ENCODE peak calls at places on chromosomes 3 and 15, in nine cellular contexts. One of them, this sample, is unnamed.

GRCh38 chr3:127072221-127072771 is 89.4 kb downstream of the PLXNA1 start:
- DNase-seq in Panc1: no peak
- DNase-seq in AG09309: no peak
- DNase-seq in brain microvascular endothelial cell: no peak
- DNase-seq in hepatocyte: no peak
- DNase-seq in mesendoderm: no peak
- DNase-seq in cardiac fibroblast: no peak
- DNase-seq in foreskin fibroblast: no peak
- DNase-seq in left ventricle myocardium inferior: no peak
- DNase-seq in this sample: no peak

GRCh38 chr3:46927718-46928073 is 48.8 kb downstream of the CCDC12 start:
- DNase-seq in Panc1: no peak
- DNase-seq in AG09309: no peak
- DNase-seq in brain microvascular endothelial cell: no peak
- DNase-seq in hepatocyte: no peak
- DNase-seq in mesendoderm: no peak
- DNase-seq in cardiac fibroblast: no peak
- DNase-seq in foreskin fibroblast: no peak
- DNase-seq in left ventricle myocardium inferior: no peak
- DNase-seq in this sample: no peak

GRCh38 chr3:58005662-58006061 is 2.6 kb upstream of the FLNB start:
- DNase-seq in Panc1: no peak
- DNase-seq in AG09309: peak; percentile 57
- DNase-seq in brain microvascular endothelial cell: peak; percentile 66
- DNase-seq in hepatocyte: peak; percentile 59
- DNase-seq in mesendoderm: peak; percentile 95
- DNase-seq in cardiac fibroblast: peak; percentile 65
- DNase-seq in foreskin fibroblast: peak; percentile 91
- DNase-seq in left ventricle myocardium inferior: no peak
- DNase-seq in this sample: no peak

GRCh38 chr3:129040579-129041300 is 19.8 kb upstream of the GP9 start:
- DNase-seq in Panc1: no peak
- DNase-seq in AG09309: no peak
- DNase-seq in brain microvascular endothelial cell: no peak
- DNase-seq in hepatocyte: no peak
- DNase-seq in mesendoderm: peak; percentile 40
- DNase-seq in cardiac fibroblast: no peak
- DNase-seq in foreskin fibroblast: no peak
- DNase-seq in left ventricle myocardium inferior: no peak
- DNase-seq in this sample: no peak

GRCh38 chr3:120093119-120093922 is 926 bp downstream of the GSK3B start:
- DNase-seq in Panc1: no peak
- DNase-seq in AG09309: peak; percentile 53
- DNase-seq in brain microvascular endothelial cell: no peak
- DNase-seq in hepatocyte: peak; percentile 92
- DNase-seq in mesendoderm: peak; percentile 94
- DNase-seq in cardiac fibroblast: peak; percentile 92
- DNase-seq in foreskin fibroblast: peak; percentile 82
- DNase-seq in left ventricle myocardium inferior: no peak
- DNase-seq in this sample: peak; percentile 92

GRCh38 chr3:50186096-50186495 is 5.3 kb upstream of the GNAT1 start:
- DNase-seq in Panc1: no peak
- DNase-seq in AG09309: no peak
- DNase-seq in brain microvascular endothelial cell: no peak
- DNase-seq in hepatocyte: no peak
- DNase-seq in mesendoderm: no peak
- DNase-seq in cardiac fibroblast: no peak
- DNase-seq in foreskin fibroblast: no peak
- DNase-seq in left ventricle myocardium inferior: no peak
- DNase-seq in this sample: no peak

GRCh38 chr15:36109943-36110658 is 469.3 kb upstream of the CDIN1 start:
- DNase-seq in Panc1: no peak
- DNase-seq in AG09309: peak; percentile 10
- DNase-seq in brain microvascular endothelial cell: peak; percentile 30
- DNase-seq in hepatocyte: no peak
- DNase-seq in mesendoderm: no peak
- DNase-seq in cardiac fibroblast: peak; percentile 44
- DNase-seq in foreskin fibroblast: peak; percentile 63
- DNase-seq in left ventricle myocardium inferior: no peak
- DNase-seq in this sample: peak; percentile 53

GRCh38 chr3:113753376-113753985 is 6.6 kb downstream of the ATP6V1A start:
- DNase-seq in Panc1: no peak
- DNase-seq in AG09309: no peak
- DNase-seq in brain microvascular endothelial cell: no peak
- DNase-seq in hepatocyte: no peak
- DNase-seq in mesendoderm: peak; percentile 74
- DNase-seq in cardiac fibroblast: no peak
- DNase-seq in foreskin fibroblast: no peak
- DNase-seq in left ventricle myocardium inferior: no peak
- DNase-seq in this sample: no peak

GRCh38 chr3:128547368-128547987 is 54.5 kb upstream of the GATA2 start:
- DNase-seq in Panc1: no peak
- DNase-seq in AG09309: no peak
- DNase-seq in brain microvascular endothelial cell: peak; percentile 45
- DNase-seq in hepatocyte: peak; percentile 39
- DNase-seq in mesendoderm: peak; percentile 48
- DNase-seq in cardiac fibroblast: peak; percentile 60
- DNase-seq in foreskin fibroblast: peak; percentile 55
- DNase-seq in left ventricle myocardium inferior: no peak
- DNase-seq in this sample: peak; percentile 53

GRCh38 chr3:149152420-149152819 is 23.0 kb downstream of the HPS3 start:
- DNase-seq in Panc1: no peak
- DNase-seq in AG09309: no peak
- DNase-seq in brain microvascular endothelial cell: peak; percentile 59
- DNase-seq in hepatocyte: no peak
- DNase-seq in mesendoderm: peak; percentile 62
- DNase-seq in cardiac fibroblast: peak; percentile 26
- DNase-seq in foreskin fibroblast: peak; percentile 51
- DNase-seq in left ventricle myocardium inferior: no peak
- DNase-seq in this sample: peak; percentile 92

GRCh38 chr3:52834871-52835501 is at the start of gene MUSTN1:
- DNase-seq in Panc1: no peak
- DNase-seq in AG09309: no peak
- DNase-seq in brain microvascular endothelial cell: no peak
- DNase-seq in hepatocyte: peak; percentile 40
- DNase-seq in mesendoderm: no peak
- DNase-seq in cardiac fibroblast: peak; percentile 39
- DNase-seq in foreskin fibroblast: peak; percentile 23
- DNase-seq in left ventricle myocardium inferior: peak; percentile 28
- DNase-seq in this sample: peak; percentile 55

GRCh38 chr3:183548262-183548769 is 7.2 kb downstream of the KLHL6 start:
- DNase-seq in Panc1: no peak
- DNase-seq in AG09309: peak; percentile 24
- DNase-seq in brain microvascular endothelial cell: peak; percentile 96
- DNase-seq in hepatocyte: peak; percentile 84
- DNase-seq in mesendoderm: peak; percentile 98
- DNase-seq in cardiac fibroblast: peak; percentile 66
- DNase-seq in foreskin fibroblast: peak; percentile 21
- DNase-seq in left ventricle myocardium inferior: no peak
- DNase-seq in this sample: peak; percentile 91

GRCh38 chr3:196969660-196970546 is 1.3 kb upstream of the PIGZ start:
- DNase-seq in Panc1: no peak
- DNase-seq in AG09309: no peak
- DNase-seq in brain microvascular endothelial cell: no peak
- DNase-seq in hepatocyte: peak; percentile 86
- DNase-seq in mesendoderm: peak; percentile 55
- DNase-seq in cardiac fibroblast: peak; percentile 63
- DNase-seq in foreskin fibroblast: peak; percentile 40
- DNase-seq in left ventricle myocardium inferior: peak; percentile 60
- DNase-seq in this sample: peak; percentile 44

GRCh38 chr3:112653209-112653871 is 12.4 kb upstream of the CCDC80 start:
- DNase-seq in Panc1: no peak
- DNase-seq in AG09309: peak; percentile 97
- DNase-seq in brain microvascular endothelial cell: peak; percentile 97
- DNase-seq in hepatocyte: peak; percentile 42
- DNase-seq in mesendoderm: no peak
- DNase-seq in cardiac fibroblast: peak; percentile 86
- DNase-seq in foreskin fibroblast: peak; percentile 97
- DNase-seq in left ventricle myocardium inferior: no peak
- DNase-seq in this sample: peak; percentile 97

GRCh38 chr3:13881536-13882410 is 1.9 kb upstream of the WNT7A start:
- DNase-seq in Panc1: no peak
- DNase-seq in AG09309: no peak
- DNase-seq in brain microvascular endothelial cell: no peak
- DNase-seq in hepatocyte: no peak
- DNase-seq in mesendoderm: no peak
- DNase-seq in cardiac fibroblast: no peak
- DNase-seq in foreskin fibroblast: no peak
- DNase-seq in left ventricle myocardium inferior: no peak
- DNase-seq in this sample: no peak

GRCh38 chr15:74314897-74315438 is 52.5 kb downstream of the CYP11A1 start:
- DNase-seq in Panc1: no peak
- DNase-seq in AG09309: no peak
- DNase-seq in brain microvascular endothelial cell: no peak
- DNase-seq in hepatocyte: no peak
- DNase-seq in mesendoderm: no peak
- DNase-seq in cardiac fibroblast: no peak
- DNase-seq in foreskin fibroblast: no peak
- DNase-seq in left ventricle myocardium inferior: peak; percentile 29
- DNase-seq in this sample: peak; percentile 13

GRCh38 chr3:44968447-44968858 is 7.5 kb downstream of the ZDHHC3 start:
- DNase-seq in Panc1: no peak
- DNase-seq in AG09309: no peak
- DNase-seq in brain microvascular endothelial cell: no peak
- DNase-seq in hepatocyte: no peak
- DNase-seq in mesendoderm: no peak
- DNase-seq in cardiac fibroblast: no peak
- DNase-seq in foreskin fibroblast: no peak
- DNase-seq in left ventricle myocardium inferior: no peak
- DNase-seq in this sample: no peak
- H3K4me3 ChIP-seq in Panc1: no peak overlapping the region
- H3K4me3 ChIP-seq in AG09309: no peak overlapping the region
- H3K4me3 ChIP-seq in brain microvascular endothelial cell: no peak overlapping the region
- H3K4me3 ChIP-seq in hepatocyte: no peak overlapping the region
- H3K4me3 ChIP-seq in mesendoderm: no peak overlapping the region
- H3K4me3 ChIP-seq in cardiac fibroblast: no peak overlapping the region
- H3K4me3 ChIP-seq in foreskin fibroblast: no peak overlapping the region
- H3K4me3 ChIP-seq in left ventricle myocardium inferior: no peak overlapping the region
- H3K4me3 ChIP-seq in this sample: no peak overlapping the region

DNA sequence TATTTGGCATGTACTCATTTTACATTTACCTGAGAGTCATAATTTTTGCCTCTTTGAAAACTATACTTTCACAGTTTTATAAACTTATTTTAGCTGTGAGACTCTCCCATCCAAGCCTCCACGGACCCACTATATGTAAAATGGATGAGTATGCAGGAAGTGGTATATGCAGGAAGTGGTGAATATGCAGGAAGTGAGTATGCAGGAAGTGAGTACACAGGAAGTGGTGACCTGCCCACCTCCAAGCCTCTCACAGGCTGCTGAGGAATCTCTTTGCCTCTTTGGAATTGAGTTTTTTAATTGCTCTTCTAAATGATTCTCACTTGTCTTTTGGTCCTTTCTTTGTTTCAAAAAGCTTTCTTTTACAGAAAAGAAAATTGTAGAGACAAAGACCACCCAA is 85.2 kb downstream of the KBTBD8 start:
- DNase-seq in Panc1: no peak
- DNase-seq in AG09309: no peak
- DNase-seq in brain microvascular endothelial cell: peak; percentile 10
- DNase-seq in hepatocyte: no peak
- DNase-seq in mesendoderm: no peak
- DNase-seq in cardiac fibroblast: peak; percentile 8
- DNase-seq in foreskin fibroblast: peak; percentile 26
- DNase-seq in left ventricle myocardium inferior: no peak
- DNase-seq in this sample: peak; percentile 17
- H3K4me3 ChIP-seq in Panc1: no peak overlapping the region
- H3K4me3 ChIP-seq in AG09309: no peak overlapping the region
- H3K4me3 ChIP-seq in brain microvascular endothelial cell: no peak overlapping the region
- H3K4me3 ChIP-seq in hepatocyte: no peak overlapping the region
- H3K4me3 ChIP-seq in mesendoderm: no peak overlapping the region
- H3K4me3 ChIP-seq in cardiac fibroblast: no peak overlapping the region
- H3K4me3 ChIP-seq in foreskin fibroblast: no peak overlapping the region
- H3K4me3 ChIP-seq in left ventricle myocardium inferior: no peak overlapping the region
- H3K4me3 ChIP-seq in this sample: no peak overlapping the region

GRCh38 chr15:89747708-89748682 is 3.1 kb downstream of the MESP1 start:
- DNase-seq in Panc1: no peak
- DNase-seq in AG09309: no peak
- DNase-seq in brain microvascular endothelial cell: no peak
- DNase-seq in hepatocyte: no peak
- DNase-seq in mesendoderm: peak; percentile 91
- DNase-seq in cardiac fibroblast: no peak
- DNase-seq in foreskin fibroblast: no peak
- DNase-seq in left ventricle myocardium inferior: no peak
- DNase-seq in this sample: no peak

GRCh38 chr15:89750560-89751542 is at the start of gene MESP1:
- DNase-seq in Panc1: peak; percentile 48
- DNase-seq in AG09309: peak; percentile 57
- DNase-seq in brain microvascular endothelial cell: peak; percentile 80
- DNase-seq in hepatocyte: peak; percentile 97
- DNase-seq in mesendoderm: peak; percentile 95
- DNase-seq in cardiac fibroblast: peak; percentile 93
- DNase-seq in foreskin fibroblast: peak; percentile 86
- DNase-seq in left ventricle myocardium inferior: peak; percentile 91
- DNase-seq in this sample: peak; percentile 92

GRCh38 chr15:89749951-89750559 is 994 bp downstream of the MESP1 start:
- DNase-seq in Panc1: no peak
- DNase-seq in AG09309: no peak
- DNase-seq in brain microvascular endothelial cell: no peak
- DNase-seq in hepatocyte: no peak
- DNase-seq in mesendoderm: no peak
- DNase-seq in cardiac fibroblast: no peak
- DNase-seq in foreskin fibroblast: no peak
- DNase-seq in left ventricle myocardium inferior: no peak
- DNase-seq in this sample: no peak

GRCh38 chr15:89749059-89749458 is 2.0 kb downstream of the MESP1 start:
- DNase-seq in Panc1: no peak
- DNase-seq in AG09309: no peak
- DNase-seq in brain microvascular endothelial cell: no peak
- DNase-seq in hepatocyte: no peak
- DNase-seq in mesendoderm: no peak
- DNase-seq in cardiac fibroblast: no peak
- DNase-seq in foreskin fibroblast: no peak
- DNase-seq in left ventricle myocardium inferior: no peak
- DNase-seq in this sample: no peak

GRCh38 chr15:89749526-89749925 is 1.5 kb downstream of the MESP1 start:
- DNase-seq in Panc1: no peak
- DNase-seq in AG09309: no peak
- DNase-seq in brain microvascular endothelial cell: no peak
- DNase-seq in hepatocyte: no peak
- DNase-seq in mesendoderm: no peak
- DNase-seq in cardiac fibroblast: no peak
- DNase-seq in foreskin fibroblast: no peak
- DNase-seq in left ventricle myocardium inferior: no peak
- DNase-seq in this sample: no peak
- H3K4me3 ChIP-seq in Panc1: peak overlapping the region; percentile 54
- H3K4me3 ChIP-seq in AG09309: no peak overlapping the region
- H3K4me3 ChIP-seq in brain microvascular endothelial cell: no peak overlapping the region
- H3K4me3 ChIP-seq in hepatocyte: no peak overlapping the region
- H3K4me3 ChIP-seq in mesendoderm: peak overlapping the region; percentile 53
- H3K4me3 ChIP-seq in cardiac fibroblast: no peak overlapping the region
- H3K4me3 ChIP-seq in foreskin fibroblast: no peak overlapping the region
- H3K4me3 ChIP-seq in left ventricle myocardium inferior: peak overlapping the region; percentile 79
- H3K4me3 ChIP-seq in this sample: no peak overlapping the region

DNA sequence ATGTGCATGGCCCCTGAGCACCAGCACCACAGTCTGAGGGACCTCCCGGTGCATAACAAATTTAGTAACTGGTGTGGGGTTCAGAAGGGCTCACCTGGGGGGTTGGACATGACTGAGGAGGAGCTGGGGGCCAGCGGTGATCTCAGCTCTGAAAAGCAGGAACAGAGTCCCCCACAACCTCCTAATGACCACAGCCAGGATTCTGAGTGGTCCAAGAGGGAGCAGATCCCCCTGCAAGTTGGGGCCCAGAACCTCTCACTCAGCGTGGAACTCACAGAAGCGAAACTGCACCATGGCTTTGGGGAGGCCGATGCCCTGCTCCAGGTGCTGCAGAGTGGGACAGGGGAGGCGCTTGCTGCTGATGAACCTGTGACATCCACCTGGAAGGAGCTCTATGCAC is 43.0 kb downstream of the CDAN1 start:
- DNase-seq in Panc1: no peak
- DNase-seq in AG09309: no peak
- DNase-seq in brain microvascular endothelial cell: no peak
- DNase-seq in hepatocyte: no peak
- DNase-seq in mesendoderm: no peak
- DNase-seq in cardiac fibroblast: no peak
- DNase-seq in foreskin fibroblast: no peak
- DNase-seq in left ventricle myocardium inferior: no peak
- DNase-seq in this sample: no peak
- H3K4me3 ChIP-seq in Panc1: no peak overlapping the region
- H3K4me3 ChIP-seq in AG09309: no peak overlapping the region
- H3K4me3 ChIP-seq in brain microvascular endothelial cell: no peak overlapping the region
- H3K4me3 ChIP-seq in hepatocyte: no peak overlapping the region
- H3K4me3 ChIP-seq in mesendoderm: no peak overlapping the region
- H3K4me3 ChIP-seq in cardiac fibroblast: no peak overlapping the region
- H3K4me3 ChIP-seq in foreskin fibroblast: no peak overlapping the region
- H3K4me3 ChIP-seq in left ventricle myocardium inferior: no peak overlapping the region
- H3K4me3 ChIP-seq in this sample: no peak overlapping the region